ENCODE peak calls at places on chromosome X, in nine cellular contexts. I is A549, R is K562, J is SK-N-SH, E is HepG2, S is GM12878, Z is HCT116, C is endothelial cell of umbilical vein, G is H1. W is an unnamed sample.

GRCh38 chrX:23493941-23494374 is 159.3 kb downstream of the PTCHD1 start:
- DNase-seq in S (no peak), R (no peak), Z (peak), G (no peak), C (peak), E (no peak), J (no peak), I (no peak), W (peak)

GRCh38 chrX:57265126-57265525 is 21.4 kb upstream of the FAAH2 start:
- DNase-seq in E (no peak), R (no peak), Z (no peak), J (no peak), S (no peak), C (no peak), G (no peak), I (no peak), W (no peak)

GRCh38 chrX:118872102-118872566 is 48.5 kb downstream of the ZCCHC12 start:
- DNase-seq in S (no peak), E (no peak), G (no peak), C (no peak), R (no peak), Z (no peak), J (no peak), I (no peak), W (no peak)

GRCh38 chrX:115696939-115697338 is 136.0 kb downstream of the PLS3 start:
- DNase-seq in S (no peak), I (no peak), G (no peak), R (no peak), E (no peak), C (no peak), Z (no peak), J (no peak), W (no peak)

GRCh38 chrX:23811135-23811781 is 28.3 kb downstream of the SAT1 start:
- DNase-seq in C (peak), Z (no peak), R (no peak), S (no peak), J (no peak), I (no peak), E (no peak), G (no peak), W (peak)

GRCh38 chrX:135112096-135112729 is 8.1 kb downstream of the ETDB start:
- DNase-seq in C (peak), J (peak), S (no peak), G (no peak), Z (peak), R (peak), E (no peak), I (peak), W (peak)

GRCh38 chrX:7027071-7027470 is 120.4 kb upstream of the STS start:
- DNase-seq in S (no peak), E (no peak), C (no peak), I (no peak), R (no peak), Z (no peak), J (no peak), G (no peak), W (no peak)

GRCh38 chrX:10579753-10580060 is 40.7 kb downstream of the MID1 start:
- DNase-seq in I (no peak), E (no peak), G (no peak), S (no peak), Z (peak), J (no peak), C (peak), R (no peak), W (no peak)

GRCh38 chrX:70979136-70979762 is 48.4 kb upstream of the SLC7A3 start:
- DNase-seq in S (no peak), G (no peak), R (peak), I (peak), Z (no peak), C (peak), E (peak), J (peak), W (peak)

GRCh38 chrX:28189011-28189410 is 207.8 kb upstream of the DCAF8L1 start:
- DNase-seq in S (no peak), I (peak), E (no peak), G (no peak), Z (peak), R (no peak), J (no peak), C (peak), W (no peak)

GRCh38 chrX:152817082-152817744 is 13.3 kb downstream of the CETN2 start:
- DNase-seq in Z (no peak), J (peak), E (no peak), C (peak), G (no peak), S (no peak), I (no peak), R (peak), W (peak)

GRCh38 chrX:75181721-75182120 is 25.6 kb upstream of the ABCB7 start:
- DNase-seq in R (no peak), E (no peak), S (no peak), Z (no peak), I (no peak), G (no peak), J (no peak), C (no peak), W (no peak)

GRCh38 chrX:54042609-54043010 is 1.7 kb downstream of the PHF8 start:
- DNase-seq in E (peak), I (peak), R (peak), S (no peak), J (peak), C (peak), G (no peak), Z (peak), W (peak)

GRCh38 chrX:10512741-10513140 is 107.6 kb downstream of the MID1 start:
- DNase-seq in C (no peak), Z (no peak), J (no peak), G (no peak), S (no peak), E (no peak), I (no peak), R (no peak), W (no peak)

GRCh38 chrX:30689116-30689515 is 35.9 kb downstream of the GK start:
- DNase-seq in S (no peak), J (no peak), C (no peak), Z (no peak), E (no peak), G (no peak), I (no peak), R (no peak), W (no peak)

GRCh38 chrX:47200385-47201150 is 6.9 kb downstream of the UBA1 start:
- DNase-seq in E (peak), Z (no peak), R (no peak), I (peak), S (no peak), G (no peak), J (no peak), C (no peak), W (no peak)

GRCh38 chrX:47802589-47802988 is 34.1 kb upstream of the ZNF81 start:
- DNase-seq in G (no peak), R (no peak), Z (no peak), I (peak), C (no peak), J (no peak), S (no peak), E (peak), W (peak)

GRCh38 chrX:81202989-81203388 is 1.1 kb downstream of the SH3BGRL start:
- DNase-seq in C (no peak), S (no peak), R (no peak), J (no peak), Z (no peak), G (no peak), E (no peak), I (no peak), W (peak)

GRCh38 chrX:153690466-153690865 is 2.7 kb downstream of the SLC6A8 start:
- DNase-seq in E (no peak), G (no peak), Z (no peak), I (no peak), S (no peak), R (no peak), J (no peak), C (no peak), W (no peak)

GRCh38 chrX:111955916-111956315 is 79.9 kb downstream of the TRPC5OS start:
- DNase-seq in C (no peak), S (no peak), E (no peak), J (no peak), Z (no peak), R (no peak), G (no peak), I (no peak), W (no peak)

GRCh38 chrX:153441296-153441695 is 4.6 kb downstream of the TREX2 start:
- DNase-seq in E (no peak), C (no peak), R (no peak), I (no peak), G (no peak), J (no peak), Z (no peak), S (no peak), W (no peak)

GRCh38 chrX:155544886-155545285 is 67.9 kb downstream of the TMLHE start:
- DNase-seq in G (no peak), J (no peak), Z (no peak), S (no peak), C (no peak), R (no peak), E (no peak), I (no peak), W (no peak)

DNA sequence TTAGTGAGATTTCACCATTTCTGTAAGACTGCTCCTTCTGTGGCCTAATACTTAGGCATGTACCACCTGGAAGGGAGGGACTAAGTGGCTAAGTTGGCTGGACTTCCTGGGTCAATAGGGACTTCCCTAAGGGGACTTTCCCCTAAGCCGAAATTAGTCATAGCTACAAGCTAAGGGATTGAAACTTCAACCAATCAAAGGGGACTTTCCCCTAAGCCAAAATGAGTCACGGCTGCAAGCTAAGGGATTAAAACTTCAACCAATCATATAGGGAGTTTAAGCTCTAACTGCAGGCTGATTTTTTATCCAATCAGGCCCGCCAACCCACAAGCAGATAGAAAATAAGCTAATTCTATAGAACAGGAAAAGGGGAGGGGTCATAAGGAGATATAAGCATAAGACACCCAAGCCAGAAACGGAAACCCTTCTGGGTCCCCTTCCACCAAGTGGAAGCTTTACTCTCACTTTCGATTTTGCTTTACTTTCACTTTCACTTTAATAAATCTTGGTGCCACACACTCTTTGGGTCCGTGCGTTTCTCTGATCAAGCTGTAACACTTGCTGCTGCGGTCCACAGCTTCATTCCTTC is 382.8 kb downstream of the KLHL4 start:
- DNase-seq in Z (no peak), S (peak), J (no peak), R (no peak), E (no peak), G (no peak), I (no peak), C (no peak), W (peak)
- H3K4me3 ChIP-seq in Z (no peak), S (no peak), J (peak), R (no peak), E (peak), G (no peak), I (peak), C (no peak), W (no peak)

GRCh38 chrX:49230500-49231232 is 2.5 kb downstream of the CACNA1F start:
- DNase-seq in J (no peak), Z (no peak), I (no peak), C (no peak), E (peak), S (no peak), G (no peak), R (peak), W (no peak)
- TF ChIP-seq MAX in J (no peak), Z (no peak), I (no peak), C (no peak), E (no peak), S (no peak), G (no peak), R (no peak), W (no peak)

DNA sequence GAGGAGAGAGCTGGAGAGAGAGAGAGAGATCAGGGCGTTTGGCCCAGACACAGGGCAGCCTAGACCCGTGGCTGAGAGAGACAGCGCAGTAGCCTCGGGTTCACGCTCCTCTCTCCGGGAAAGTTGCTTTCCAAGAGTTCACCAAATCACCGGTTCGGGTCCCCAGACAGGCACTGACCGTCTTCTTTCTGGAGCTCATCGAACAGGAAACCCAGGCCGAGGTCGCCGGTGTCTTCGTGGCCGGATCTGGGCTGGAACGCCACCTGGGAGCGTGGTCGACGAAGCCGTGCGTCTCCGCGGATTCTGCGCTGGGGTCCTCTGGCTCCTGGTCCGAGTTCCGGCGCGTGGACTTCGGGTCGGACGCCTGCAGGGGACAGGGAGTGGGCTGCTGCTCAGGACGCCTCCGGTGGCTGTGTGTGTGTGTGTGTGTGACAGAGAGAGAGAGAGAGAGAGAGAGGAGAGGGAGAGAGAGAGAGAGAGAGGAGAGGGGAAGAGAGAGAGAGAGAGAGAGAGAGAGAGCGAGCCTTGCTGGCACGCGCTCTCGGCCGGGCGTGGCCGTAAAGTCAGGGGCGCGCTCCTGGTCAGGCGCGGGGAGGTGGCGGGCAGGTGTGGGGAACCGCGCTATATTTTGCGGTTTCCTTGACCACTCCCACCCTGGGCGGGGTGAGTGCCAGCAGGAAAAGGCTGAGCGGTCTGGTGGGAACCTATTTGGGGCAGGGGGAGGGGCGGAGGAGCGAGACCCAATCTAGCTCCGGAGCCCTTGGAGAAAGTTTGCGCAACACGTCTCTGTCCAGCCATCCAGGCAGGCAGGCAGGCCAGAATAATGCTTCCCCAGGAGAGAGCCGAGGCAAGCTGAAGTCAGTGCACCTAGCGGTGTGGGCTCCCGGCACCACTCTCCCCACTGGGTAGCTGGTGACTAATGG is 62.1 kb downstream of the RHOXF2B start:
- DNase-seq in S (no peak), Z (no peak), I (no peak), C (no peak), E (no peak), J (no peak), R (no peak), G (no peak), W (peak)
- H3K4me3 ChIP-seq in S (no peak), Z (no peak), I (peak), C (no peak), E (no peak), J (no peak), R (no peak), G (peak), W (no peak)

GRCh38 chrX:86146102-86146501 is 2.1 kb upstream of the DACH2 start:
- DNase-seq in Z (no peak), R (no peak), J (no peak), S (no peak), I (no peak), E (no peak), C (no peak), G (no peak), W (no peak)

GRCh38 chrX:86148594-86148993 is 343 bp downstream of the DACH2 start:
- DNase-seq in I (no peak), E (no peak), Z (no peak), S (no peak), G (no peak), R (no peak), J (no peak), C (no peak), W (no peak)

GRCh38 chrX:86149089-86149488 is 838 bp downstream of the DACH2 start:
- DNase-seq in C (no peak), S (no peak), I (no peak), Z (no peak), E (no peak), J (no peak), G (no peak), R (no peak), W (no peak)

GRCh38 chrX:86148024-86148511 is at the start of gene DACH2:
- DNase-seq in S (no peak), I (peak), Z (no peak), E (peak), C (peak), R (peak), J (peak), G (peak), W (no peak)
- TF ChIP-seq MAX in S (no peak), I (no peak), Z (no peak), E (no peak), C (no peak), R (no peak), J (no peak), G (no peak), W (no peak)

GRCh38 chrX:69556094-69557011 is 52.2 kb downstream of the NALF2 start:
- DNase-seq in I (peak), E (peak), G (peak), S (no peak), Z (peak), C (no peak), R (peak), J (no peak), W (peak)
- H3K4me3 ChIP-seq in I (no peak), E (peak), G (no peak), S (no peak), Z (peak), C (no peak), R (no peak), J (no peak), W (no peak)